ENCODE peak calls at places on chromosomes 6 and 20, in four cellular contexts. S is Peyer's patch, E is caudate nucleus, P is GM23248. L is an unnamed sample.
A peak's percentile ranks its signal among the peaks of the same experiment; 100 is the strongest.

GRCh38 chr20:58310291-58310782 is 822 bp downstream of the RAB22A start:
- DNase-seq in S (no peak), E (no peak), P (peak; percentile 61), L (no peak)

GRCh38 chr6:158158748-158159147 is 9.3 kb downstream of the SERAC1 start:
- DNase-seq in S (no peak), E (no peak), P (peak; percentile 60), L (no peak)

GRCh38 chr20:6975326-6975725 is 207.8 kb downstream of the BMP2 start:
- DNase-seq in S (no peak), E (no peak), P (no peak), L (no peak)

GRCh38 chr6:99608059-99608885 is 1.6 kb downstream of the PRDM13 start:
- DNase-seq in S (no peak), E (no peak), P (no peak), L (no peak)

GRCh38 chr6:141056945-141057635 is 1075.6 kb upstream of the GJE1 start:
- DNase-seq in S (no peak), E (no peak), P (no peak), L (no peak)

GRCh38 chr20:59525500-59526241 is 78.7 kb upstream of the PHACTR3 start:
- DNase-seq in S (no peak), E (peak; percentile 20), P (peak; percentile 69), L (peak; percentile 50)

GRCh38 chr6:96943535-96943934 is 19.0 kb downstream of the KLHL32 start:
- DNase-seq in S (no peak), E (no peak), P (no peak), L (no peak)

GRCh38 chr6:138440296-138440695 is 36.3 kb downstream of the HEBP2 start:
- DNase-seq in S (no peak), E (no peak), P (no peak), L (no peak)

GRCh38 chr6:157682856-157683481 is 140.1 kb upstream of the SNX9 start:
- DNase-seq in S (no peak), E (no peak), P (peak; percentile 78), L (no peak)

GRCh38 chr20:37393863-37394542 is 48.1 kb downstream of the SRC start:
- DNase-seq in S (no peak), E (no peak), P (no peak), L (no peak)

GRCh38 chr6:113659762-113660404 is 197.3 kb upstream of the MARCKS start:
- DNase-seq in S (no peak), E (no peak), P (no peak), L (no peak)

GRCh38 chr6:137148291-137149076 is 25.0 kb downstream of the IL22RA2 start:
- DNase-seq in S (no peak), E (no peak), P (peak; percentile 63), L (no peak)

GRCh38 chr20:24425523-24425922 is 43.9 kb upstream of the SYNDIG1 start:
- DNase-seq in S (no peak), E (no peak), P (no peak), L (no peak)

GRCh38 chr6:46203388-46203787 is 32.6 kb upstream of the ENPP5 start:
- DNase-seq in S (no peak), E (no peak), P (peak; percentile 9), L (no peak)

GRCh38 chr6:142530566-142530965 is 228.8 kb downstream of the ADGRG6 start:
- DNase-seq in S (no peak), E (no peak), P (peak; percentile 14), L (no peak)

GRCh38 chr6:108441141-108441540 is 119.6 kb upstream of the FOXO3 start:
- DNase-seq in S (no peak), E (no peak), P (peak; percentile 51), L (no peak)

GRCh38 chr20:19241440-19241839 is 29.0 kb downstream of the SLC24A3 start:
- DNase-seq in S (no peak), E (no peak), P (no peak), L (no peak)

GRCh38 chr6:390914-391558 is 516 bp upstream of the IRF4 start:
- DNase-seq in S (peak; percentile 52), E (no peak), P (peak; percentile 42), L (no peak)

GRCh38 chr6:166203641-166204222 is 36.1 kb upstream of the TBXT start:
- DNase-seq in S (no peak), E (no peak), P (no peak), L (no peak)

GRCh38 chr6:48101277-48101676 is 9.7 kb downstream of the PTCHD4 start:
- DNase-seq in S (no peak), E (no peak), P (peak; percentile 48), L (no peak)

GRCh38 chr6:105024803-105025202 is 67.9 kb downstream of the LIN28B start:
- DNase-seq in S (no peak), E (no peak), P (peak; percentile 33), L (no peak)

GRCh38 chr6:120274547-120274946 is 925.0 kb upstream of the MAN1A1 start:
- DNase-seq in S (no peak), E (no peak), P (no peak), L (no peak)

GRCh38 chr20:14538433-14538832 is 201.0 kb upstream of the FLRT3 start:
- DNase-seq in S (no peak), E (no peak), P (no peak), L (no peak)

DNA sequence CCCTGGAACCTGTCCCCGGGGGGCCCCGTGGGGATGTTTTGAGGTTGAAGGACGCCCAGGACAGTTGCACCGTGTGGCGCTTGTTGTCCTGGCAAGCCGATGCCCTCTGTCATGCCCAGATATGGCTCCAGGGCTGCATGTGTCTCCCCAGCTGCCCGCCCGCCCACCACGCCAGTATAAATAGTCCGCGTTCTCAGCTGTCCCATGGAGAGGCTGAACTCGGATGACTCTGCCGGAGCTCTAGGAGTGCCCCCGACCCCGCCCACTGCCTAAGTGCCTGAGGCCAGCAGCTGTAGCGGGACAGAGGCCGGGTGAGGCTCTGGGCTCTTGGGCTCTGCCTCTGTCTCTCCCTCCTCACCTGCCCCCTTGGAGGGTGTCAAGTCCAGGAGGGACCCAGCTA is 83.0 kb upstream of the GATA5 start:
- DNase-seq in S (no peak), E (no peak), P (no peak), L (no peak)
- H3K27ac ChIP-seq in S (no peak overlapping the region), E (no peak overlapping the region), P (no peak overlapping the region), L (no peak overlapping the region)

GRCh38 chr6:63673692-63674091 is 38.1 kb downstream of the PHF3 start:
- DNase-seq in S (no peak), E (no peak), P (no peak), L (no peak)

GRCh38 chr6:63675138-63675537 is 39.5 kb downstream of the PHF3 start:
- DNase-seq in S (no peak), E (no peak), P (no peak), L (no peak)

GRCh38 chr6:63674635-63675034 is 39.0 kb downstream of the PHF3 start:
- DNase-seq in S (no peak), E (no peak), P (no peak), L (no peak)

GRCh38 chr6:63672582-63673129 is 37.1 kb downstream of the PHF3 start:
- DNase-seq in S (no peak), E (no peak), P (no peak), L (no peak)

GRCh38 chr6:63671098-63671754 is 35.6 kb downstream of the PHF3 start:
- DNase-seq in S (no peak), E (no peak), P (no peak), L (no peak)
- H3K27ac ChIP-seq in S (no peak overlapping the region), E (no peak overlapping the region), P (no peak overlapping the region), L (no peak overlapping the region)

DNA sequence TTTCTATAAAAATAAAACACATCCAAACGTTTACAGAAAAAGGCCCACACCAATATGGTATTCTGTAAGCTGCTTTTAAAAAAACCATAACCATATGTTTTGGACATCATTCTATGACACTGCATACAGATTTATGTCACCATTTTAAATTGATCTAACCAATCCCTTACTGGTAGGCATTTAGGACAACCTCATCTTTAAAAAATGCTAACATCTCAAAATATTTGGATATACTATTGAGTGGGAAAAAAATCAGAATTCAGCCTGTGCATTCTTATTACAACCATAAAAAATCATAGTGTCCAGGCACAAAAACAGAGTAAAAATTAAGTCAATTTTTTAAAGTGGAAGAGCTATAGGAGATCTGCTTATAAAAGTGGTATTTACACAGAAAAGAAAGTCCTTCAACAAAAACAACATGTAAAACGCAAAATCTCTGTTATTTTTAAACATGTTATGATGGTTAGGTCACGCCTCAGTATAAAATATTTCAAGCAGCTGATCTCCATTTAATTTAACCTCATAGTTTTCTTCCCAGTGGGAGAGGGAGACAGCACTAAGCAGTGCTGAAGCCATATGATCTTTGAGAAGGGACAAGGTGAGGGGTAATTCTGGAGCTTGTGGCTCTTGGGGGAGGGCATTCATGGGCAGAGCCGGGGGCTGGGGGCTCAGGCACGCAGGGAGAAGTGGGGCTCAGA is 21.2 kb downstream of the TRAM2 start:
- DNase-seq in S (no peak), E (no peak), P (peak; percentile 49), L (no peak)
- H3K27ac ChIP-seq in S (no peak overlapping the region), E (no peak overlapping the region), P (peak overlapping the region; percentile 74), L (no peak overlapping the region)

DNA sequence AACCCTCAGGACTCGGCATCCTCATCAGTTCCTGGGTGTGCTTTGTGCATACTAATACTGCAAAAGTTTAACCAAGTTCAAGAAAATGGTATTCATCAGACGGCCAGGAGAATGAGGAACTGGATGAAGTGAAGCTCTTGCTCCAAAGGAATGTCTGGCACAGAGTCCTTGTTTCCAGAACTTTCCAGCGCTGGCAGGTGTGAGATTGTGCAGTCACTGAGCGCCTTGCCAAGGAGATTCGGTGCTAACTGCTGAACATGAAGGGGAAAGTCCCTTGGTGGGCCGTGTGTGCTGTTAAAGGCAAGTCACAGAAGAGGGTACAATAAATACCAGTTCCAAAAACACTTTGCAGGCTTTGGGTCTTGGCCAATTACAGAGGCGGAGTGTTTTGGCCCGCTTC is 262.3 kb upstream of the SOX4 start:
- DNase-seq in S (no peak), E (no peak), P (peak; percentile 12), L (no peak)
- H3K27ac ChIP-seq in S (no peak overlapping the region), E (no peak overlapping the region), P (no peak overlapping the region), L (no peak overlapping the region)

DNA sequence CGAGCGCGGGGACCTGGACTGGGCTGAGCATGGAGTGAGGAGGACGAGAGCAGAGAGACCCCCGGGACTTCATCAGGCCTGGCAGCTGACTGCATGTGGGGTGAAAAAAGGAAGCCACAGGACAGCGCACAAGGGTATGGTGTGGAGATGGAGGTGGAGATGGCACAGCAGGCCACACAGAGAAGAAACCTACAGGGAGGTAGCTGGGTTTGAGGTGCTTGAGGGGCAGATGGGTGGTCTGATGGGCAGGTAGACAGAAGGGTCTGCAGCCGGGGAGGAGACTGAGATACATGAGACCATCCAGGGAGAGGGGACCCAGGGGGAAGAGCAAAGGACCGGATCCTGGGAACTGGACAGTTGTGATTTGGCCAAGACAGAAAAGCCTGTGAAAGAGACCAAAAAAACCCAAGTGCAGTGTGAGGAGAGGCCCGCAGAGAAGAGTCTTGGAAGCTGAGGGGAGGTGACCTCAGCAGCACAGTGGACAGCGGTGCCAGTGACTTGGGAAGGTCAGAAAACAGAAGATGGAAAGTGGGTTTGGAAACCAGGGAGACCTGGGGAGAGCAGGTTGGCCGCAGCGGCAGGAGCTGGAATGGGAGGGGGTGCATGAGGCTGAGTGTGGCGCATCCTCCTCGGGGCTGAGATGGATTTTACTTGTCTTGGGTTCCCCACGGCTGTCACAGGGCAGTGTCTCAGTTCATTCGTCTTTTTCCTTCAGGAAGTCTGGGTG is 5.5 kb downstream of the HLA-DPB1 start:
- DNase-seq in S (no peak), E (no peak), P (peak; percentile 25), L (no peak)
- H3K27ac ChIP-seq in S (peak overlapping the region; percentile 90), E (peak overlapping the region; percentile 54), P (no peak overlapping the region), L (peak overlapping the region; percentile 11)

L was measured in substantia nigra.